ENCODE peak calls at places on chromosomes 1 and 21, in seven cellular contexts. I, W, O, B, F, C and D are unnamed samples.

GRCh38 chr1:229425564-229426159 is 8.2 kb downstream of the ACTA1 start:
- DNase-seq in I (no peak), O (no peak), B (no peak), F (no peak), W (no peak), C (no peak), D (no peak)

GRCh38 chr1:203325004-203325417 is 19.7 kb downstream of the BTG2 start:
- DNase-seq in F (peak; percentile 33), W (no peak), B (peak; percentile 72), O (no peak), C (no peak), I (no peak), D (peak; percentile 62)

GRCh38 chr1:168360151-168360550 is 79.5 kb downstream of the TBX19 start:
- DNase-seq in C (no peak), I (no peak), F (no peak), W (no peak), B (no peak), O (no peak), D (peak; percentile 39)

GRCh38 chr1:151935154-151935553 is 25.8 kb upstream of the THEM4 start:
- DNase-seq in O (no peak), C (no peak), W (no peak), F (no peak), B (no peak), I (no peak), D (no peak)

GRCh38 chr21:26118928-26119540 is 51.5 kb downstream of the APP start:
- DNase-seq in O (no peak), C (no peak), I (no peak), W (no peak), F (no peak), B (no peak), D (no peak)

GRCh38 chr1:202017385-202018225 is 7.2 kb downstream of the ELF3 start:
- DNase-seq in W (no peak), I (no peak), C (no peak), O (no peak), B (no peak), F (no peak), D (no peak)

GRCh38 chr1:170533331-170533730 is 1.4 kb downstream of the GORAB start:
- DNase-seq in W (no peak), F (no peak), O (no peak), I (no peak), B (no peak), C (no peak), D (no peak)

GRCh38 chr1:201376464-201377374 is 761 bp downstream of the TNNT2 start:
- DNase-seq in I (peak; percentile 80), W (no peak), F (no peak), B (peak; percentile 69), O (peak; percentile 30), C (no peak), D (no peak)

GRCh38 chr1:152034654-152035405 is 2.0 kb downstream of the S100A11 start:
- DNase-seq in W (no peak), O (peak; percentile 68), B (peak; percentile 60), F (no peak), C (no peak), I (peak; percentile 89), D (peak; percentile 41)

GRCh38 chr1:56577859-56578663 is 1.3 kb downstream of the PLPP3 start:
- DNase-seq in C (peak; percentile 80), O (no peak), W (peak; percentile 31), B (peak; percentile 72), I (peak; percentile 55), F (no peak), D (no peak)

GRCh38 chr1:163298340-163298739 is 23.4 kb upstream of the NUF2 start:
- DNase-seq in I (no peak), F (no peak), O (no peak), W (no peak), C (no peak), B (no peak), D (no peak)

GRCh38 chr1:24643362-24644346 is 552 bp downstream of the SRRM1 start:
- DNase-seq in W (no peak), C (peak; percentile 78), O (no peak), B (peak; percentile 54), I (peak; percentile 22), F (no peak), D (peak; percentile 19)

GRCh38 chr1:214187152-214187900 is 93.6 kb upstream of the SMYD2 start:
- DNase-seq in F (no peak), O (no peak), C (peak; percentile 58), W (no peak), B (peak; percentile 47), I (no peak), D (no peak)

GRCh38 chr21:15986277-15986676 is 256.5 kb downstream of the USP25 start:
- DNase-seq in W (no peak), B (no peak), O (no peak), C (no peak), F (no peak), I (no peak), D (no peak)

GRCh38 chr1:12127206-12127810 is 39.5 kb upstream of the TNFRSF1B start:
- DNase-seq in C (peak; percentile 28), W (no peak), O (no peak), B (no peak), F (no peak), I (no peak), D (no peak)

GRCh38 chr1:246959944-246960693 is 28.4 kb upstream of the AHCTF1 start:
- DNase-seq in O (no peak), I (no peak), F (no peak), C (no peak), B (no peak), W (no peak), D (no peak)

GRCh38 chr1:235397733-235398132 is 30.5 kb downstream of the TBCE start:
- DNase-seq in I (peak; percentile 94), F (no peak), B (no peak), O (no peak), W (no peak), C (no peak), D (no peak)

GRCh38 chr1:234611799-234612351 is 1.9 kb upstream of the IRF2BP2 start:
- DNase-seq in C (no peak), O (no peak), W (no peak), B (peak; percentile 30), F (peak; percentile 55), I (peak; percentile 72), D (peak; percentile 22)

GRCh38 chr1:159700312-159700711 is 14.1 kb downstream of the CRP start:
- DNase-seq in O (no peak), B (no peak), W (no peak), F (no peak), C (no peak), I (no peak), D (no peak)

GRCh38 chr21:36337099-36337509 is 17.1 kb downstream of the MORC3 start:
- DNase-seq in O (no peak), C (no peak), I (peak; percentile 76), B (no peak), W (no peak), F (no peak), D (no peak)

GRCh38 chr1:67816506-67816905 is 16.8 kb downstream of the GNG12 start:
- DNase-seq in I (no peak), F (no peak), B (no peak), W (no peak), C (no peak), O (no peak), D (no peak)

GRCh38 chr1:9766759-9767442 is 56.9 kb downstream of the CLSTN1 start:
- DNase-seq in W (no peak), B (no peak), O (peak; percentile 83), F (no peak), I (peak; percentile 93), C (no peak), D (no peak)

GRCh38 chr21:44295646-44296045 is 4.2 kb upstream of the PFKL start:
- DNase-seq in O (no peak), C (no peak), W (no peak), F (no peak), I (no peak), B (no peak), D (no peak)

GRCh38 chr21:33267250-33267649 is 1.1 kb downstream of the IL10RB start:
- DNase-seq in C (no peak), I (no peak), F (no peak), B (no peak), O (no peak), W (no peak), D (no peak)

GRCh38 chr1:61491497-61491896 is 233.4 kb downstream of the TM2D1 start:
- DNase-seq in O (no peak), I (no peak), C (no peak), B (no peak), W (no peak), F (no peak), D (no peak)

GRCh38 chr1:155166373-155167165 is 6.5 kb downstream of the KRTCAP2 start:
- DNase-seq in O (no peak), W (no peak), B (peak; percentile 64), F (peak; percentile 67), I (no peak), C (peak; percentile 87), D (no peak)

GRCh38 chr1:31127266-31127665 is 61.7 kb upstream of the PUM1 start:
- DNase-seq in I (no peak), O (no peak), C (no peak), W (no peak), F (no peak), B (no peak), D (no peak)
- TF ChIP-seq CTCF in I (no peak), O (peak; percentile 8), C (no peak), W (no peak), F (no peak), B (no peak), D (no peak)

DNA sequence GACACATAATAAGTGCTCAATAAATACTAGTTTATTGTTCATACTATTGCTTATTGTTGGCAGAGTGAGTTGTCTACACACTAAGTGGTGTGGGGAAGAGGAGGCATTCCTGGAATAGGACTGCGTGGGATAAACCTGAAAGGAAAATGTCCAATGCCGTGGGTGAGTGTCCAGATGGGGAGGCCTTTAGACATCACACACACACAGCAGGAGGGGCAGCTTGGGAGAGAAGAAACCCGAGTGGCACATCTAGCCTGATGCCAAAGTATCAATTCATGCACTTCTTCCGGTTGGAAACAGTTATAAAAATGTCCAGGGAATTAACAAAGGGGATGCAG is 27.3 kb downstream of the CCN1 start:
- DNase-seq in W (no peak), F (no peak), O (no peak), I (no peak), C (no peak), B (no peak), D (no peak)
- TF ChIP-seq CTCF in W (no peak), F (no peak), O (no peak), I (no peak), C (no peak), B (no peak), D (no peak)

GRCh38 chr1:28796321-28797213 is 15.4 kb upstream of the OPRD1 start:
- DNase-seq in B (no peak), O (no peak), I (no peak), W (no peak), C (peak; percentile 46), F (no peak), D (no peak)
- TF ChIP-seq CTCF in B (no peak), O (no peak), I (no peak), W (no peak), C (no peak), F (no peak), D (no peak)

GRCh38 chr1:6783221-6783620 is 2.0 kb upstream of the CAMTA1 start:
- DNase-seq in W (no peak), B (no peak), I (no peak), O (no peak), C (no peak), F (no peak), D (no peak)
- TF ChIP-seq CTCF in W (no peak), B (no peak), I (no peak), O (no peak), C (no peak), F (no peak), D (no peak)